ENCODE peak calls at places on chromosomes 1 and 21, in seven cellular contexts. B, E, U, M, W, P and G are unnamed samples.

GRCh38 chr1:28236656-28237331 is 870 bp downstream of the ATP5IF1 start:
- DNase-seq in M (no peak), B (no peak), P (no peak), E (no peak), W (no peak), U (no peak), G (no peak)

GRCh38 chr1:204573563-204573925 is 57.3 kb downstream of the MDM4 start:
- DNase-seq in B (no peak), E (no peak), P (no peak), W (no peak), M (no peak), U (peak; percentile 63), G (no peak)

GRCh38 chr1:233279971-233280370 is 15.6 kb downstream of the PCNX2 start:
- DNase-seq in B (no peak), E (no peak), P (no peak), U (no peak), M (no peak), W (no peak), G (no peak)

GRCh38 chr1:116168277-116169032 is 57.3 kb downstream of the MAB21L3 start:
- DNase-seq in B (peak; percentile 93), P (peak; percentile 83), W (peak; percentile 8), E (peak; percentile 87), M (peak; percentile 88), U (peak; percentile 23), G (peak; percentile 87)

GRCh38 chr1:180482425-180483275 is 19.7 kb downstream of the ACBD6 start:
- DNase-seq in B (no peak), P (no peak), W (peak; percentile 45), M (no peak), E (no peak), U (peak; percentile 67), G (no peak)

GRCh38 chr1:210754931-210755670 is 378.8 kb downstream of the KCNH1 start:
- DNase-seq in W (peak; percentile 59), U (no peak), B (no peak), P (no peak), E (no peak), M (no peak), G (no peak)

GRCh38 chr1:220874201-220874655 is 5.0 kb upstream of the HLX start:
- DNase-seq in W (no peak), M (no peak), E (peak; percentile 42), P (no peak), B (no peak), U (peak; percentile 66), G (no peak)

GRCh38 chr1:68111804-68112436 is 61.5 kb upstream of the DIRAS3 start:
- DNase-seq in W (peak; percentile 90), B (no peak), E (peak; percentile 59), U (peak; percentile 93), M (peak; percentile 83), P (no peak), G (no peak)

GRCh38 chr1:25642710-25643109 is 26.1 kb downstream of the MAN1C1 start:
- DNase-seq in P (peak; percentile 56), U (peak; percentile 70), M (no peak), W (peak; percentile 12), E (no peak), B (no peak), G (peak; percentile 46)

GRCh38 chr1:63975447-63975846 is 201.6 kb downstream of the ROR1 start:
- DNase-seq in E (no peak), P (no peak), W (no peak), B (no peak), U (no peak), M (no peak), G (no peak)

GRCh38 chr21:26097475-26097874 is 73.1 kb downstream of the APP start:
- DNase-seq in B (no peak), U (no peak), M (no peak), P (no peak), W (no peak), E (no peak), G (no peak)

GRCh38 chr1:228037401-228038386 is 30.9 kb downstream of the WNT3A start:
- DNase-seq in E (no peak), P (no peak), W (no peak), U (peak; percentile 19), M (peak; percentile 7), B (peak; percentile 72), G (peak; percentile 81)

GRCh38 chr1:63124666-63125191 is 197.6 kb upstream of the FOXD3 start:
- DNase-seq in M (no peak), E (no peak), P (no peak), U (peak; percentile 70), B (no peak), W (peak; percentile 89), G (no peak)

DNA sequence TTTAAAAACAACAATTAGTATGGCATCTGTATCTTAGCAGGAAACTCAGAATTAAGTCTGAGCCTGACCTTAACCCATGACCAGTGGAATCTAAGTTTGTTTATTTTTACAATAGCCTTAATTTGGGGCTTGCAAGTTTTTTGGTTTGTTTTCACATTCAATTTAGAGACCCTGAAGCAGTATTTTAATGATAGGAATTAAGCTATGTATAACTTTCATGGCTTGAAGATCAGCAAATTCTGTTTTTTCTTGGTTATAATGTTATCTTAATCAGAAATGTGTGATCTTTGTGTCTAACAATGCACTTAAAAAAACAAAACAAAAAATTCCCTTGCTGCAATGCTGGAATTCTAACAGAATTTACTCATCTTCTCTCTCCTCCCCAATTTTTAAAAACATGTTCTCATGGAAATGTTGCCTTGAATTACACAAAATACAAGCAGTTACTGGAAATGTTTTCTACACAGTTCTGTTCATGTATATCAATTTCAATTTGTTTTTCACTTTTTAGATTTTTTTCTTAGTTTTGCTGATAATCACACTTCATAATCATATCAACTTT is 113.1 kb downstream of the OLFML2B start:
- DNase-seq in W (no peak), P (no peak), M (no peak), B (no peak), U (peak; percentile 31), E (no peak), G (no peak)
- TF ChIP-seq CTCF in W (no peak), P (no peak), M (no peak), B (no peak), U (no peak), E (no peak), G (no peak)

GRCh38 chr1:229344139-229344538 is 1.3 kb upstream of the CCSAP start:
- DNase-seq in W (no peak), E (no peak), M (no peak), P (no peak), U (no peak), B (no peak), G (no peak)

GRCh38 chr1:229341811-229342304 is 989 bp downstream of the CCSAP start:
- DNase-seq in P (no peak), W (no peak), E (no peak), M (no peak), B (no peak), U (peak; percentile 24), G (no peak)

GRCh38 chr1:229342305-229342901 is 444 bp downstream of the CCSAP start:
- DNase-seq in B (peak; percentile 94), E (peak; percentile 84), M (peak; percentile 84), U (peak; percentile 57), P (peak; percentile 77), W (peak; percentile 6), G (peak; percentile 93)

GRCh38 chr1:229344937-229345684 is 2.3 kb upstream of the CCSAP start:
- DNase-seq in W (no peak), P (no peak), M (no peak), E (no peak), B (no peak), U (peak; percentile 13), G (no peak)

DNA sequence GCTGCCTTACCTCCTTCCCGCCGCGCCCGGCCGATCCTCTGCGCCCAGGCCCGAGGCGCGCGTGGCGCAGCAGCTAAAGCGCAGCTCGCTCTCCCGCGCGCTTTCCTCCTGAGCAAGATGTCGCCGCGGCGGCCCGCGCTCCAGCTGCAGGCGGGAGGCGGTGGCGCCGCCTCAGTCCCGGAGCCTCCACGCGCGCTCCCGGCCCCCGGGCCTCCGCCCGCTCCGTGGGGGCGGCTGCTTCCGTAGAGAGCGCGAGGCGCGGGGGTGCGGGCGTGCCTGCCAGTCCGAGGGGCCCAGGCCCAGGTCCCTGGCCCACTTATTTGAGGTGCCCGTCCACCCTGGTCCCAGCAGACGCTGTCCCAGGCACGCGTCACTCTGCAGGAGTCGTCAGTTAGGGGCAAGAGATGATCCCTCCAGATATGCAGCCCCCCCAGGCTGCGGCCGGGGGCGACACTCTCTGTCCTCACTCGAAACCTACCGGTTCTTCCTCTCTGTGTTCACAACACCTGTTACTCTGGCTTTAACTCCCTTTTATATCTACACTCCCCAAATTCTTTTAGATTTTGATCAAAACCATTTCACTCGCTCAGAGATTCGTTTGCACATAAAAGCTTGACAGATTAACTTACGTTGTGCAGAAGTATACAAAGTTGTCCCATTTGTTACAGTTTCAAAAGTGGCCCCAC is at the start of gene CCSAP:
- DNase-seq in E (peak; percentile 54), M (peak; percentile 67), U (peak; percentile 38), B (peak; percentile 85), P (peak; percentile 47), W (no peak), G (peak; percentile 84)
- TF ChIP-seq CTCF in E (no peak), M (no peak), U (no peak), B (no peak), P (no peak), W (no peak), G (peak; percentile 5)

GRCh38 chr1:205739348-205740160 is 10.4 kb downstream of the NUCKS1 start:
- DNase-seq in B (no peak), E (no peak), U (peak; percentile 94), P (no peak), M (no peak), W (peak; percentile 3), G (no peak)
- TF ChIP-seq CTCF in B (no peak), E (no peak), U (peak; percentile 38), P (no peak), M (no peak), W (peak; percentile 23), G (peak; percentile 35)

GRCh38 chr21:29152936-29153335 is 22.5 kb downstream of the MAP3K7CL start:
- DNase-seq in M (no peak), U (no peak), P (no peak), B (no peak), E (no peak), W (peak; percentile 34), G (no peak)

GRCh38 chr21:29154270-29154669 is 23.8 kb downstream of the MAP3K7CL start:
- DNase-seq in U (no peak), B (no peak), M (no peak), E (no peak), P (no peak), W (no peak), G (no peak)

GRCh38 chr21:29155933-29156260 is 25.5 kb downstream of the MAP3K7CL start:
- DNase-seq in U (no peak), P (no peak), W (no peak), M (no peak), E (no peak), B (no peak), G (no peak)

GRCh38 chr21:29157084-29157483 is 26.6 kb downstream of the MAP3K7CL start:
- DNase-seq in E (no peak), B (no peak), M (no peak), U (no peak), P (no peak), W (no peak), G (no peak)

DNA sequence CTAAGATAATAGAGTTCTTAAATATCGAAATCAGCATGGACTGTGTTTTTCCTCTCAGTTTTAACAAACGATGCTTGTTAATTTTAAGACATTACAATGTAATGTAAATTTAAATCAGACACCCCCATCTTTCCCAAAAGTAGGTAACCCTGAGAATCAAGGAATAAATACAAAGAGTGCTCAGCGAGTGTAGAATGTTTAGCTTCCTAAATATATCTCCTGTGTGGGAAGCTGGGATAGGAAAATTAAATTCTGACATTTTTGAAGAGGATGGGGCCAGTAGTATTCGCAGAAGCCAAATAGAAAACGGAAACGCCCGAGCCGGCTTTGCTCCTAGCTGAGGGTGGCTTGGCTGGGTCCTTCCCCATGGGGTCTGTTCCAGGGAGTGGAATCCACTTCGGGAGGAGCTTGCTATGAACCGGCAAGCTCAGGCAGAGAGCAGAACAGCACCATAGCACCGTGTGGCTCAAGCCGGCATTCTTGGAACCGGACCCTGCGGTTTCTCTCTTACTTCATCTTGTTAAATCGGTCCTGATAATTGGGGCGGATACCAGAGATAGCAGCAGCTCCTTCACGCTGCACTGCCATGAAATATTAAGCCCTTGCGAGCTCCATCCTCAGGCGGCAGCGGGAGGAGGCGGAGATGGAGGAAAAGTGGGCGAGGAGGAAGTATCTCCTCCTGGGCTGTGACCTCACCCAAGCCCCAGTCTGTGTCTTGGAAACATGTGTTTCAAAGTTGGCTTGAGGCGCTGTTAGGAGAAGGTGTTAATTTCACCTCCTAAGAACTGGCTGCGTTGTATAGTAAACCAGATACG is 24.9 kb downstream of the MAP3K7CL start:
- DNase-seq in W (peak; percentile 59), M (peak; percentile 22), U (peak; percentile 62), B (peak; percentile 71), E (peak; percentile 63), P (no peak), G (no peak)
- TF ChIP-seq CTCF in W (no peak), M (no peak), U (no peak), B (no peak), E (no peak), P (no peak), G (no peak)